ENCODE peak calls at places on chromosomes 4 and X, in four cellular contexts. D, Z, J and H are unnamed samples.

GRCh38 chr4:102169345-102169744 is 175.9 kb downstream of the SLC39A8 start:
- DNase-seq in D (no peak), Z (no peak), J (no peak), H (no peak)

GRCh38 chr4:127809173-127809800 is 27.2 kb downstream of the HSPA4L start:
- DNase-seq in D (peak; percentile 8), Z (no peak), J (no peak), H (peak; percentile 0)

GRCh38 chr4:69568787-69569186 is 70.7 kb downstream of the UGT2A2 start:
- DNase-seq in D (no peak), Z (no peak), J (no peak), H (no peak)

GRCh38 chr4:37629713-37630112 is 56.5 kb downstream of the RELL1 start:
- DNase-seq in D (no peak), Z (no peak), J (no peak), H (no peak)

GRCh38 chr4:127782025-127782274 is 172 bp upstream of the HSPA4L start:
- DNase-seq in D (peak; percentile 77), Z (peak; percentile 84), J (peak; percentile 69), H (peak; percentile 75)

GRCh38 chr4:23202712-23203247 is 510.0 kb downstream of the GBA3 start:
- DNase-seq in D (no peak), Z (no peak), J (no peak), H (no peak)

GRCh38 chr4:8690216-8690786 is 97.7 kb downstream of the CPZ start:
- DNase-seq in D (no peak), Z (no peak), J (peak; percentile 2), H (no peak)

GRCh38 chr4:56410247-56410646 is 23.0 kb upstream of the AASDH start:
- DNase-seq in D (peak; percentile 99), Z (no peak), J (peak; percentile 51), H (peak; percentile 99)

GRCh38 chrX:104565791-104566687 is at the start of gene IL1RAPL2:
- DNase-seq in D (peak; percentile 28), Z (no peak), J (no peak), H (no peak)

GRCh38 chr4:167021545-167022155 is 212.6 kb downstream of the SPOCK3 start:
- DNase-seq in D (peak; percentile 67), Z (peak; percentile 50), J (peak; percentile 70), H (peak; percentile 24)

GRCh38 chr4:135120190-135120589 is 918.6 kb upstream of the PABPC4L start:
- DNase-seq in D (no peak), Z (no peak), J (no peak), H (no peak)

GRCh38 chr4:48300004-48300403 is 30.4 kb upstream of the TEC start:
- DNase-seq in D (peak; percentile 33), Z (no peak), J (no peak), H (peak; percentile 22)

GRCh38 chrX:23003121-23003520 is 3.4 kb downstream of the DDX53 start:
- DNase-seq in D (peak; percentile 32), Z (no peak), J (no peak), H (peak; percentile 43)

GRCh38 chr4:153267013-153267412 is 62.8 kb downstream of the TRIM2 start:
- DNase-seq in D (peak; percentile 37), Z (no peak), J (no peak), H (no peak)

GRCh38 chr4:73901031-73901430 is 31.8 kb downstream of the CXCL1 start:
- DNase-seq in D (peak; percentile 98), Z (no peak), J (no peak), H (no peak)

GRCh38 chr4:23022032-23022431 is 329.3 kb downstream of the GBA3 start:
- DNase-seq in D (peak; percentile 15), Z (no peak), J (no peak), H (peak; percentile 4)

GRCh38 chr4:6917445-6918241 is 8.0 kb downstream of the TBC1D14 start:
- DNase-seq in D (no peak), Z (peak; percentile 60), J (peak; percentile 76), H (no peak)

GRCh38 chr4:129092636-129093172 is 635 bp downstream of the SCLT1 start:
- DNase-seq in D (peak; percentile 30), Z (no peak), J (no peak), H (no peak)

GRCh38 chr4:177105526-177105925 is 204.1 kb upstream of the NEIL3 start:
- DNase-seq in D (peak; percentile 48), Z (no peak), J (no peak), H (peak; percentile 4)

GRCh38 chr4:87758278-87758677 is 41.1 kb upstream of the IBSP start:
- DNase-seq in D (peak; percentile 15), Z (no peak), J (no peak), H (no peak)

GRCh38 chr4:26235500-26235899 is 85.3 kb upstream of the RBPJ start:
- DNase-seq in D (peak; percentile 80), Z (peak; percentile 66), J (peak; percentile 80), H (peak; percentile 84)

GRCh38 chrX:88612870-88613329 is 134.1 kb upstream of the CPXCR1 start:
- DNase-seq in D (no peak), Z (no peak), J (no peak), H (no peak)

GRCh38 chrX:48715876-48716502 is 19.5 kb downstream of the SUV39H1 start:
- DNase-seq in D (peak; percentile 45), Z (no peak), J (no peak), H (no peak)

GRCh38 chrX:48713847-48714246 is 17.3 kb downstream of the SUV39H1 start:
- DNase-seq in D (no peak), Z (no peak), J (no peak), H (no peak)

GRCh38 chrX:48715066-48715465 is 18.5 kb downstream of the SUV39H1 start:
- DNase-seq in D (peak; percentile 86), Z (no peak), J (no peak), H (no peak)

GRCh38 chrX:48711929-48712505 is 15.5 kb downstream of the SUV39H1 start:
- DNase-seq in D (no peak), Z (no peak), J (no peak), H (no peak)

DNA sequence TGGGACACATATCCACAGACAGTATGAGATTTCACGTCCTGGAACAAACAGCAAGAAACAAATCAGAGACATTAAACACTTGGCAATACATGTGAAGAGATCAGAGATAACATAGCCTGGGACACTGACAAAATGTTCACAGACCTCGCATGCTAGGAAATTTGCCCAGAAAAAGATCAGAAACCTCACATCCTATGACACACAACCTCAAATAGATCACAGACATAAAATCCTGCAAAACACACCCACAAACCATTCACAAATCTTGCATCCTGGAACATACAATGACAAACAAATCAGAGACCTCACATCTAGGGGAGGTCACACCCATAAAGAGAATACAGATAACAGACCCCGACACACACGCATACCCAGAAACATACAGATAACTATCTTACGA is 18.0 kb downstream of the SUV39H1 start:
- DNase-seq in D (peak; percentile 54), Z (no peak), J (no peak), H (no peak)
- TF ChIP-seq CTCF in D (no peak), Z (no peak), J (no peak), H (no peak)

DNA sequence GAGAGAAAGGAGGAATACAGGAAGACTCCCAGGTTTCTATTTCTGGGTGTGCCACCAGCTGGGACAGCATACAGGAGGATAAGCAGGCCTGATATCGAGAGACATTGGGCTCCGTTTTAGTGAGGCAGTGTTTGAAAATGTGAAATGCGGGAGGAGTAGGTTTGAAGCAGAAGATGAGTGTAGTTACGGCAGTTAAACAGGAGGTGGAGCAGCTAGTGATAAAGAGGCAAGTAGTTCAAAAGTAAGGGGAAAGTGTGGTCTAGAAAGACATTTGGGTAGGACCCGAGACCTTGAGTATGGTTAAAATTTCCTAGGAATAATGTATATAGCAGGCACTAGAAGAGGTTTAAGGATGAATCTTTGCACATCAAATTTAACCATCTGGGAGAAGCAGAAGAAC is 42.4 kb downstream of the DCUN1D4 start:
- DNase-seq in D (peak; percentile 28), Z (no peak), J (no peak), H (no peak)
- TF ChIP-seq CTCF in D (peak; percentile 41), Z (peak; percentile 17), J (peak; percentile 34), H (peak; percentile 73)

GRCh38 chr4:3677671-3678070 is 88.5 kb upstream of the ADRA2C start:
- DNase-seq in D (no peak), Z (no peak), J (no peak), H (no peak)
- TF ChIP-seq CTCF in D (no peak), Z (no peak), J (no peak), H (peak; percentile 7)

GRCh38 chr4:119204898-119205297 is 7.6 kb upstream of the USP53 start:
- DNase-seq in D (no peak), Z (no peak), J (no peak), H (no peak)
- TF ChIP-seq CTCF in D (no peak), Z (no peak), J (no peak), H (no peak)